ENCODE peak calls at places on chromosomes 6 and 20, in seven cellular contexts. C is WTC11, Z is A549, S is H1, M is HepG2, T is GM12878, B is SK-N-SH. D is an unnamed sample.

GRCh38 chr6:11096109-11096508 is 2.5 kb downstream of the SMIM13 start:
- DNase-seq in T (no peak), S (no peak), M (peak), B (peak), C (peak), Z (peak), D (peak)

GRCh38 chr6:142207265-142207877 is 60.3 kb downstream of the VTA1 start:
- DNase-seq in Z (no peak), S (peak), M (peak), B (peak), T (no peak), C (peak), D (peak)

GRCh38 chr20:64063389-64064144 is 569 bp downstream of the TCEA2 start:
- DNase-seq in S (no peak), M (no peak), Z (no peak), B (peak), C (peak), T (no peak), D (no peak)

GRCh38 chr6:32940656-32941411 is at the start of gene HLA-DMB:
- DNase-seq in M (peak), B (peak), T (peak), Z (peak), S (peak), C (peak), D (peak)

GRCh38 chr20:62361799-62362589 is 5.1 kb downstream of the LAMA5 start:
- DNase-seq in B (no peak), C (peak), S (peak), M (peak), Z (no peak), T (no peak), D (no peak)

GRCh38 chr6:90364846-90365401 is 68.3 kb upstream of the BACH2 start:
- DNase-seq in Z (no peak), T (no peak), B (no peak), M (no peak), C (no peak), S (no peak), D (no peak)

GRCh38 chr6:33317418-33317667 is 201 bp downstream of the ZBTB22 start:
- DNase-seq in S (peak), C (peak), T (no peak), Z (no peak), B (peak), M (no peak), D (no peak)

GRCh38 chr6:135600086-135600702 is 102.7 kb upstream of the AHI1 start:
- DNase-seq in S (no peak), C (no peak), B (no peak), T (no peak), Z (no peak), M (no peak), D (no peak)

GRCh38 chr6:54267798-54268197 is 40.4 kb upstream of the TINAG start:
- DNase-seq in B (peak), T (no peak), M (peak), Z (peak), S (no peak), C (peak), D (peak)

GRCh38 chr20:15742076-15742475 is 831.2 kb downstream of the KIF16B start:
- DNase-seq in S (no peak), C (no peak), B (no peak), Z (no peak), T (no peak), M (no peak), D (no peak)

GRCh38 chr6:39172377-39172757 is 56.9 kb downstream of the KCNK5 start:
- DNase-seq in M (no peak), Z (no peak), S (no peak), B (no peak), T (no peak), C (no peak), D (no peak)

GRCh38 chr20:6533321-6533720 is 234.2 kb upstream of the BMP2 start:
- DNase-seq in M (no peak), B (no peak), Z (no peak), S (no peak), C (no peak), T (no peak), D (peak)

GRCh38 chr20:20452254-20452676 is 84.4 kb downstream of the INSM1 start:
- DNase-seq in T (peak), B (no peak), Z (no peak), M (no peak), C (peak), S (peak), D (peak)

GRCh38 chr20:59170406-59171349 is 7.1 kb downstream of the ZNF831 start:
- DNase-seq in B (no peak), C (no peak), T (no peak), S (no peak), M (no peak), Z (no peak), D (no peak)

GRCh38 chr6:93915961-93916360 is 496.6 kb upstream of the EPHA7 start:
- DNase-seq in Z (no peak), B (no peak), C (no peak), M (no peak), T (no peak), S (no peak), D (no peak)

GRCh38 chr6:111642463-111643158 is 36.9 kb upstream of the TRAF3IP2 start:
- DNase-seq in S (peak), C (peak), M (peak), Z (peak), B (peak), T (peak), D (peak)

GRCh38 chr20:1622450-1622849 is 2.6 kb upstream of the SIRPB1 start:
- DNase-seq in B (no peak), M (peak), S (no peak), C (no peak), Z (no peak), T (no peak), D (no peak)

GRCh38 chr6:168179133-168179532 is 100.1 kb upstream of the FRMD1 start:
- DNase-seq in Z (no peak), B (no peak), C (no peak), S (peak), M (no peak), T (no peak), D (no peak)

GRCh38 chr6:26336355-26337198 is 28.4 kb upstream of the BTN3A2 start:
- DNase-seq in C (no peak), Z (peak), T (no peak), M (no peak), B (no peak), S (no peak), D (peak)

GRCh38 chr6:159931112-159931511 is 37.8 kb upstream of the IGF2R start:
- DNase-seq in T (peak), S (no peak), C (no peak), M (no peak), Z (no peak), B (no peak), D (no peak)

GRCh38 chr6:16783485-16783884 is 22.2 kb upstream of the ATXN1 start:
- DNase-seq in C (no peak), B (no peak), S (no peak), T (no peak), Z (no peak), M (no peak), D (peak)

GRCh38 chr6:83901624-83902023 is 42.1 kb downstream of the CYB5R4 start:
- DNase-seq in C (no peak), S (no peak), T (no peak), Z (no peak), B (no peak), M (no peak), D (no peak)

GRCh38 chr6:148508401-148509151 is 165.9 kb downstream of the SASH1 start:
- DNase-seq in T (no peak), Z (no peak), S (no peak), M (no peak), B (no peak), C (no peak), D (peak)

GRCh38 chr20:54132612-54133433 is 41.0 kb downstream of the CYP24A1 start:
- DNase-seq in M (peak), C (no peak), Z (peak), S (no peak), B (no peak), T (no peak), D (peak)

GRCh38 chr6:53112404-53112803 is 36.2 kb downstream of the GCM1 start:
- DNase-seq in M (peak), B (no peak), C (no peak), Z (no peak), S (no peak), T (no peak), D (no peak)

GRCh38 chr20:19300395-19300794 is 88.0 kb downstream of the SLC24A3 start:
- DNase-seq in C (no peak), T (no peak), S (no peak), Z (no peak), B (no peak), M (no peak), D (no peak)

GRCh38 chr20:36871640-36872570 is 4.0 kb upstream of the TLDC2 start:
- DNase-seq in Z (no peak), S (no peak), T (no peak), M (peak), C (no peak), B (no peak), D (no peak)

GRCh38 chr6:22135395-22135794 is 161.4 kb downstream of the PRL start:
- DNase-seq in S (no peak), Z (no peak), T (no peak), M (no peak), B (no peak), C (no peak), D (no peak)

GRCh38 chr6:53090576-53090975 is 25.4 kb downstream of the FBXO9 start:
- DNase-seq in Z (no peak), S (no peak), C (no peak), M (no peak), T (no peak), B (no peak), D (peak)

GRCh38 chr6:33950891-33951889 is 147.4 kb upstream of the MLN start:
- DNase-seq in C (no peak), B (no peak), S (no peak), M (no peak), Z (no peak), T (no peak), D (no peak)

GRCh38 chr6:142459267-142459666 is 157.5 kb downstream of the ADGRG6 start:
- DNase-seq in M (no peak), B (no peak), S (no peak), Z (no peak), T (no peak), C (no peak), D (peak)

DNA sequence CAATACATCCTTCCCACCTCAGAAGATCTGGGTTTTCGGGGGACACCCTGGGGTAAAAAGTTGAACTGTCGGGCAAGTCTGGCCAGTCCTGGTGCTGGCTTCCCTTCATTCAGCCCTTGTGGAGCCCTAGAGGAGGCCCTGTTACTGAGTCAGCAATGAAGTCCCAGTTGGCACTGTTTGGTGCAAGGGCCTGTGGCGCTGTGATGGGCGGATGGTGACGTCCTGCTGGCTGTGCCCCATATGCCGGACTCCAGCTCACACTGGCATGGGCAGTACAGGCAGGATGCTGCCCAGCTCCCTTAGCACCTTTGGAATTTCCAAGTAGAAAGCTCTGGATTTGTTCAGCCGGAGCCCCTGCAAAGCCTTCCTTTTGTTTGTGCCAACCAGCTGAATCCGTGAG is 186.2 kb upstream of the PMEPA1 start:
- DNase-seq in T (no peak), Z (no peak), B (no peak), C (no peak), S (no peak), M (no peak), D (no peak)
- TF ChIP-seq USF2 in T (no peak), Z (no peak), B (no peak), C (no peak), S (no peak), M (no peak), D (no peak)

GRCh38 chr6:121305957-121306607 is 28.2 kb downstream of the TBC1D32 start:
- DNase-seq in C (no peak), S (no peak), T (no peak), M (peak), Z (peak), B (peak), D (peak)
- TF ChIP-seq USF2 in C (no peak), S (no peak), T (no peak), M (no peak), Z (no peak), B (no peak), D (no peak)

GRCh38 chr6:160979063-160979708 is 12.4 kb upstream of the MAP3K4 start:
- DNase-seq in C (no peak), Z (no peak), T (no peak), S (no peak), B (no peak), M (no peak), D (peak)
- TF ChIP-seq USF2 in C (no peak), Z (no peak), T (no peak), S (no peak), B (no peak), M (no peak), D (no peak)

DNA sequence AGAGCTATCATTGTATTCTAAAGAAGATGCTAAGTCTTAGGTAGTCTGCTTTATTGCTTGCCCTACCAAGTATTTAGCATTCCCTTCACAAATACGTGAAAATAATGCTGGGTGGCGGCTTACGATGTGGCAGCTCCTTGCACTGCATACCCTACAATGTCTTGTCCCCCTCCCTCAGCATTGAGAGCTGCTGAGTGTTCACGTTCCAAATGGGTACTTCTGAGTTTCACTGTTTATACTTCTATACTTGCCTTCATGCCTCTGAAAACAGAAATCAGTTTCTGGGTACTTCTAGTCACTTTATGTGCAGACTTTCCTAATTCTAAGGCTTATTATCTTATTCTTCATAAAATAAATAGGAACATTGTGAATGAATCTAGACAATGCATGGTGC is 205.7 kb downstream of the NKAIN2 start:
- DNase-seq in C (no peak), T (no peak), Z (no peak), M (no peak), B (no peak), S (no peak), D (no peak)
- TF ChIP-seq USF2 in C (no peak), T (no peak), Z (no peak), M (no peak), B (no peak), S (no peak), D (no peak)

DNA sequence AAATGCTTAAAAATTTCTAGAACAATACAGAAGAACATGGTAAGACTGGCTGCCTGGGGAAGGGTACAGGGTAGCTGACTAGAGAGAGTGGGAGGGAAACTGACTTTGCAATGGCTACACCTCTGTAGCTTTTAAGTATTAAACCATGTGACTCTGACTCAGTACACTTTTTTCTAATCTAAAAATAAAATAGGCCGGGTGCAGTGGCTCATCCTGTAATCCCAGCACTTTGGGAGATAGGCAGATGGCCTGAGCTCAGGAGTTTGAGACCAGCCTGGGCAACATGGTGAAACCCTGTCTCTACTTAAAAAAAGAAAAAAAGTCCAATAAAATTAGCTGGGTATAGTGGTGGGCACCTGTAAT is 18.5 kb downstream of the ATP9A start:
- DNase-seq in S (no peak), T (no peak), C (no peak), Z (no peak), B (no peak), M (no peak), D (peak)
- TF ChIP-seq USF2 in S (no peak), T (no peak), C (no peak), Z (peak), B (no peak), M (no peak), D (peak)

GRCh38 chr6:170047813-170048212 is 243.1 kb downstream of the DLL1 start:
- DNase-seq in M (no peak), B (no peak), T (no peak), S (no peak), C (no peak), Z (no peak), D (no peak)

GRCh38 chr6:170051229-170052172 is 239.4 kb downstream of the DLL1 start:
- DNase-seq in C (no peak), M (no peak), Z (no peak), S (no peak), B (no peak), T (no peak), D (no peak)

GRCh38 chr6:170048615-170049256 is 242.1 kb downstream of the DLL1 start:
- DNase-seq in S (no peak), C (no peak), B (no peak), T (no peak), M (no peak), Z (no peak), D (peak)

GRCh38 chr6:170050591-170051041 is 240.3 kb downstream of the DLL1 start:
- DNase-seq in T (no peak), S (no peak), Z (no peak), M (no peak), B (no peak), C (no peak), D (no peak)

GRCh38 chr6:170049641-170050491 is 241.0 kb downstream of the DLL1 start:
- DNase-seq in B (peak), T (no peak), M (no peak), S (no peak), C (no peak), Z (no peak), D (peak)
- TF ChIP-seq USF2 in B (no peak), T (no peak), M (no peak), S (no peak), C (no peak), Z (no peak), D (no peak)